ENCODE peak calls at places on chromosomes 5 and 9, in ten cellular contexts. O is glomerular endothelial cell; H is stimulated activated CD8-positive, alpha-beta memory T cell treated with anti-CD3 and anti-CD28 coated beads, Interleukin-4, amount 100 ng/mL, for 48 hours; T is neural crest cell; R is choroid plexus epithelial cell; M is HT-29; P is adrenal gland; G is HuH-7.5; U is HCEC 1CT; N is PC-3. D is an unnamed sample.
A peak's percentile ranks its signal among the peaks of the same experiment; 100 is the strongest.

GRCh38 chr5:177427919-177428573 is 1.6 kb downstream of the GRK6 start:
- DNase-seq in O (no peak), H (peak; percentile 70), T (no peak), R (no peak), M (no peak), P (no peak), G (no peak), U (no peak), N (no peak), D (no peak)

GRCh38 chr9:101737705-101738565 is 512 bp downstream of the GRIN3A start:
- DNase-seq in O (no peak), H (no peak), T (peak; percentile 30), R (no peak), M (no peak), P (no peak), G (no peak), U (no peak), N (no peak), D (no peak)

GRCh38 chr9:129889936-129890717 is 54.9 kb downstream of the USP20 start:
- DNase-seq in O (no peak), H (peak; percentile 85), T (no peak), R (no peak), M (no peak), P (no peak), G (no peak), U (no peak), N (no peak), D (peak; percentile 72)

GRCh38 chr5:151739395-151739794 is 19.0 kb downstream of the ATOX1 start:
- DNase-seq in O (no peak), H (no peak), T (no peak), R (peak; percentile 31), M (no peak), P (no peak), G (no peak), U (no peak), N (no peak), D (no peak)

GRCh38 chr9:95087659-95088242 is 229.8 kb downstream of the FANCC start:
- DNase-seq in O (no peak), H (no peak), T (no peak), R (peak; percentile 30), M (peak; percentile 69), P (no peak), G (no peak), U (peak; percentile 13), N (peak; percentile 32), D (no peak)

GRCh38 chr9:38119570-38119969 is 50.5 kb upstream of the SHB start:
- DNase-seq in O (no peak), H (no peak), T (no peak), R (no peak), M (no peak), P (no peak), G (no peak), U (peak; percentile 3), N (peak; percentile 78), D (no peak)

GRCh38 chr5:154236-154635 is 37.1 kb upstream of the LRRC14B start:
- DNase-seq in O (no peak), H (no peak), T (no peak), R (no peak), M (no peak), P (no peak), G (no peak), U (no peak), N (no peak), D (no peak)

GRCh38 chr9:100108572-100108971 is 9.5 kb downstream of the INVS start:
- DNase-seq in O (no peak), H (no peak), T (no peak), R (peak; percentile 13), M (no peak), P (no peak), G (no peak), U (no peak), N (no peak), D (no peak)

GRCh38 chr5:133985540-133986180 is 17.2 kb upstream of the C5orf15 start:
- DNase-seq in O (no peak), H (peak; percentile 13), T (no peak), R (no peak), M (no peak), P (no peak), G (no peak), U (no peak), N (no peak), D (no peak)